ENCODE peak calls at places on chromosomes 11 and 22, in five cellular contexts. K is GM23338, A is stomach, N is prostate gland, Q is SK-N-SH. V is an unnamed sample.

GRCh38 chr22:46467006-46467405 is 70.4 kb downstream of the CELSR1 start:
- DNase-seq in K (no peak), A (no peak), N (no peak), Q (no peak), V (no peak)

GRCh38 chr11:2538951-2539735 is 94.3 kb downstream of the KCNQ1 start:
- DNase-seq in K (no peak), A (no peak), N (no peak), Q (no peak), V (peak)

GRCh38 chr11:76149713-76150112 is 56.6 kb downstream of the WNT11 start:
- DNase-seq in K (no peak), A (no peak), N (no peak), Q (no peak), V (no peak)

GRCh38 chr11:126507646-126508045 is 152.2 kb downstream of the ST3GAL4 start:
- DNase-seq in K (no peak), A (no peak), N (no peak), Q (no peak), V (no peak)

GRCh38 chr11:12516387-12517110 is 139.2 kb downstream of the PARVA start:
- DNase-seq in K (no peak), A (no peak), N (no peak), Q (no peak), V (no peak)

GRCh38 chr11:16382638-16383380 is 26.5 kb upstream of the SOX6 start:
- DNase-seq in K (no peak), A (no peak), N (no peak), Q (no peak), V (no peak)

GRCh38 chr22:47175151-47175760 is 412.8 kb downstream of the TBC1D22A start:
- DNase-seq in K (no peak), A (no peak), N (no peak), Q (no peak), V (peak)

GRCh38 chr11:70746351-70746750 is 348.0 kb downstream of the CTTN start:
- DNase-seq in K (no peak), A (no peak), N (no peak), Q (no peak), V (no peak)

GRCh38 chr22:37328017-37328416 is 45.7 kb downstream of the CYTH4 start:
- DNase-seq in K (no peak), A (no peak), N (no peak), Q (no peak), V (no peak)

GRCh38 chr11:85627332-85627997 is at the start of gene DLG2:
- DNase-seq in K (peak), A (no peak), N (peak), Q (peak), V (no peak)

GRCh38 chr11:3807856-3808845 is at the start of gene PGAP2:
- DNase-seq in K (peak), A (peak), N (peak), Q (peak), V (peak)

GRCh38 chr22:43446881-43447280 is 35.1 kb downstream of the MPPED1 start:
- DNase-seq in K (no peak), A (peak), N (peak), Q (no peak), V (no peak)

GRCh38 chr11:117175781-117176180 is 2.8 kb upstream of the SIDT2 start:
- DNase-seq in K (no peak), A (no peak), N (no peak), Q (no peak), V (no peak)

GRCh38 chr11:103699656-103700055 is 336.8 kb upstream of the DDI1 start:
- DNase-seq in K (no peak), A (no peak), N (no peak), Q (no peak), V (no peak)

GRCh38 chr22:21832291-21833290 is 34.9 kb downstream of the MAPK1 start:
- DNase-seq in K (peak), A (no peak), N (no peak), Q (no peak), V (no peak)

GRCh38 chr11:35354644-35355043 is 64.7 kb downstream of the SLC1A2 start:
- DNase-seq in K (no peak), A (no peak), N (no peak), Q (no peak), V (no peak)

GRCh38 chr11:15418887-15419286 is 304.2 kb downstream of the INSC start:
- DNase-seq in K (no peak), A (no peak), N (no peak), Q (no peak), V (no peak)

GRCh38 chr11:2583605-2583958 is 116.2 kb downstream of the KCNQ1OT1 start:
- DNase-seq in K (no peak), A (peak), N (no peak), Q (peak), V (no peak)

GRCh38 chr11:131867457-131868257 is 497.2 kb downstream of the NTM start:
- DNase-seq in K (peak), A (peak), N (peak), Q (peak), V (peak)

GRCh38 chr11:2100361-2101170 is 38.6 kb downstream of the IGF2 start:
- DNase-seq in K (no peak), A (peak), N (no peak), Q (peak), V (peak)

GRCh38 chr11:13940611-13941256 is 21.8 kb upstream of the SPON1 start:
- DNase-seq in K (no peak), A (no peak), N (no peak), Q (no peak), V (no peak)

GRCh38 chr22:45671051-45671782 is 417 bp upstream of the ATXN10 start:
- DNase-seq in K (peak), A (no peak), N (no peak), Q (peak), V (peak)

GRCh38 chr11:49851511-49851910 is 100.7 kb upstream of the OR4C13 start:
- DNase-seq in K (no peak), A (no peak), N (no peak), Q (no peak), V (no peak)

GRCh38 chr11:63893355-63893754 is 23.6 kb downstream of the RCOR2 start:
- DNase-seq in K (no peak), A (no peak), N (no peak), Q (no peak), V (no peak)

GRCh38 chr11:63892233-63892632 is 24.7 kb downstream of the RCOR2 start:
- DNase-seq in K (no peak), A (no peak), N (no peak), Q (no peak), V (no peak)

GRCh38 chr11:63896071-63896470 is 20.9 kb downstream of the RCOR2 start:
- DNase-seq in K (no peak), A (peak), N (no peak), Q (no peak), V (peak)

GRCh38 chr11:63901660-63902059 is 15.3 kb downstream of the RCOR2 start:
- DNase-seq in K (peak), A (no peak), N (no peak), Q (peak), V (no peak)

GRCh38 chr11:63897459-63898156 is 19.4 kb downstream of the RCOR2 start:
- DNase-seq in K (no peak), A (no peak), N (no peak), Q (no peak), V (no peak)
- H3K27ac ChIP-seq in K (no peak), A (no peak), N (no peak), Q (no peak), V (no peak)

GRCh38 chr11:65903715-65904114 is 3.5 kb upstream of the FOSL1 start:
- DNase-seq in K (no peak), A (no peak), N (no peak), Q (no peak), V (no peak)

GRCh38 chr11:65900125-65900898 is at the start of gene FOSL1:
- DNase-seq in K (peak), A (peak), N (peak), Q (peak), V (peak)

GRCh38 chr11:65900899-65901180 is 652 bp upstream of the FOSL1 start:
- DNase-seq in K (no peak), A (no peak), N (no peak), Q (no peak), V (no peak)

GRCh38 chr11:65906602-65907001 is 6.4 kb upstream of the FOSL1 start:
- DNase-seq in K (no peak), A (no peak), N (no peak), Q (no peak), V (no peak)

DNA sequence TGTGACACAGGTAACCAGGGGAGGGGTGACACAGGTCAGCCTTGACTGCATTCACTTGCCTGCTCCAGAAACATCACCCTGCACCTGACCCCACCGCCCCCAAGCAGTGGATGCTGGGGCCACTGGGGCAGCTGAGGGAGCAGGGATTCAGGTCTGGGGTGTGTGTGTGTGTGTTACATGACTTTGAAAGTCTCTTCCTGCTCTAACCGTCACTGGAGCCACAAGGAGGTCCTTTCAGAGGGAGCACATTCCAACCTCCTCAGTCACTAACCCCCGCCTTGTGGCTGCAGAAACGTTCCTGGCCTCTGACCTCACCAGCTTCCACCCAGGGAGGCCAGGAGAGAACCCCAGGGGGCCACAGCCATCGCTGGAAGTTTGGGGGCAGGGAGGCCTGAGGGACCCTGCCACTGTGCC is 2.9 kb upstream of the FOSL1 start:
- DNase-seq in K (peak), A (no peak), N (no peak), Q (no peak), V (no peak)
- TF ChIP-seq POLR2AphosphoS5 in K (no peak), A (no peak), N (no peak), Q (no peak), V (no peak)

GRCh38 chr11:123526027-123526805 is 96.1 kb downstream of the GRAMD1B start:
- DNase-seq in K (no peak), A (no peak), N (no peak), Q (no peak), V (no peak)

GRCh38 chr11:123523539-123523938 is 93.5 kb downstream of the GRAMD1B start:
- DNase-seq in K (no peak), A (no peak), N (no peak), Q (no peak), V (no peak)

GRCh38 chr11:123525511-123525918 is 95.4 kb downstream of the GRAMD1B start:
- DNase-seq in K (peak), A (no peak), N (no peak), Q (peak), V (no peak)

GRCh38 chr11:123526918-123527317 is 96.8 kb downstream of the GRAMD1B start:
- DNase-seq in K (no peak), A (no peak), N (no peak), Q (no peak), V (no peak)

GRCh38 chr11:123525072-123525471 is 95.0 kb downstream of the GRAMD1B start:
- DNase-seq in K (no peak), A (no peak), N (no peak), Q (no peak), V (no peak)
- H3K27ac ChIP-seq in K (no peak), A (no peak), N (no peak), Q (no peak), V (no peak)

GRCh38 chr11:119671561-119672015 is 57.4 kb downstream of the NECTIN1 start:
- DNase-seq in K (no peak), A (no peak), N (no peak), Q (peak), V (no peak)

GRCh38 chr11:119668685-119669084 is 60.3 kb downstream of the NECTIN1 start:
- DNase-seq in K (no peak), A (no peak), N (no peak), Q (no peak), V (no peak)

GRCh38 chr11:119672597-119672996 is 56.4 kb downstream of the NECTIN1 start:
- DNase-seq in K (no peak), A (no peak), N (no peak), Q (peak), V (no peak)

GRCh38 chr11:119673389-119674336 is 55.3 kb downstream of the NECTIN1 start:
- DNase-seq in K (no peak), A (peak), N (no peak), Q (no peak), V (peak)

DNA sequence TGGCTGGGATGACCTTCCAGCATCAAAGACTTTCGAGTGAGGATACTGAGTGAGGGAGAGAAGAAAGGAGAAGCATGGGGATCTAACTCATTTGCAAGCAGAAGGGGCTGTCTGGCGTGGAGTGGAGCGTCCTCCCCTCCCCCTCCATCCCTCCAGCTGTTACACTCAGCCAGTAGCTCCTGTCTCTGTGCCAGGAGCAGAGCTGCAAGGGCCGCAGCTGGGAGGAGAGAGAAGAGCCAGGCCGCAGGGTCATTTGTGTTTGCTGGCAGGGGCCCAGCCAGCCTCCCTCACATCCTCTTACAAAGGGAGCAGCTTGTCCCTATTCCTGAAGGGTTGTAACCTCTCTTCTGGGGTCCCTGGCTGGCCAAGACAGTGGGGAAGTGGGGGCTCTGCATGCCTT is 58.0 kb downstream of the NECTIN1 start:
- DNase-seq in K (no peak), A (peak), N (no peak), Q (peak), V (peak)
- TF ChIP-seq POLR2AphosphoS5 in K (no peak), A (no peak), N (no peak), Q (no peak), V (no peak)

GRCh38 chr22:42271191-42271813 is 849 bp upstream of the TCF20 start:
- DNase-seq in K (no peak), A (no peak), N (no peak), Q (no peak), V (no peak)

GRCh38 chr22:42270512-42271190 is at the start of gene TCF20:
- DNase-seq in K (peak), A (peak), N (peak), Q (peak), V (peak)

GRCh38 chr22:42272431-42273004 is 2.1 kb upstream of the TCF20 start:
- DNase-seq in K (no peak), A (no peak), N (no peak), Q (no peak), V (no peak)

GRCh38 chr22:42270178-42270511 is 308 bp downstream of the TCF20 start:
- DNase-seq in K (peak), A (no peak), N (no peak), Q (no peak), V (no peak)

DNA sequence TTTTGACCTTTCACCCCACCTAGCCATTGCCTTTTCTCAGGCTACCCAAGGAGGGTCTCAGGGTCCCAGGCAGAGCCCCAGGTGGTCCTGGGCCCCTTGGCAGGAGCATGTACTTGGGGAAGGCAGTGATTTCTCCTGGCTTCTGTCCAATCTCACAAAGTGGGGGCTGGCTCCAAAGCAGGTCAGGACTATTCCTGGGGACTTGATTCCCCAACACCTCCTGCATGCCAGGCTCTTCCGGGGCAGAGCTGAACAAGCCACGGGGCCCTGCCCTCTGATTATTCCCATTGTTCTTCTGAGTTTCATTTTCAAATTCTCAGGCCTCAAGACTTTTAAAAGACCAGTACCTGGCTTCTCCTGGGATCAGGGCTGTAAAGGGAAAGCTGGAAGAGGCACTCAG is 1.5 kb upstream of the TCF20 start:
- DNase-seq in K (no peak), A (peak), N (no peak), Q (no peak), V (no peak)
- H3K27ac ChIP-seq in K (no peak), A (peak), N (no peak), Q (no peak), V (no peak)